ENCODE peak calls at places on chromosome 16, in six cellular contexts. Q is activated CD4-positive, alpha-beta memory T cell treated with anti-CD3 and anti-CD28 coated beads for 36 hours; R is D341Med; Z is NCI-H1105; D is uterus; F is Daoy. L is an unnamed sample.

GRCh38 chr16:47732122-47732805 is 271.1 kb downstream of the PHKB start:
- DNase-seq in Q (no peak), D (no peak), R (no peak), Z (no peak), F (peak), L (peak)

GRCh38 chr16:58393138-58393504 is 850 bp downstream of the GINS3 start:
- DNase-seq in Z (no peak), F (peak), D (no peak), R (peak), Q (no peak), L (no peak)

GRCh38 chr16:70481929-70482536 is 27.6 kb downstream of the FCSK start:
- DNase-seq in F (peak), D (no peak), R (no peak), Z (no peak), Q (no peak), L (peak)

GRCh38 chr16:23863511-23864422 is 28.0 kb downstream of the PRKCB start:
- DNase-seq in Q (peak), Z (no peak), R (no peak), F (peak), D (no peak), L (no peak)

GRCh38 chr16:12377497-12377896 is 401.0 kb downstream of the SNX29 start:
- DNase-seq in R (no peak), Q (no peak), D (no peak), Z (no peak), F (no peak), L (no peak)

GRCh38 chr16:87538594-87538993 is 45.8 kb upstream of the ZCCHC14 start:
- DNase-seq in Z (no peak), F (peak), Q (peak), R (no peak), D (no peak), L (no peak)

GRCh38 chr16:67718668-67719047 is 458 bp downstream of the GFOD2 start:
- DNase-seq in Q (peak), R (no peak), F (no peak), Z (no peak), D (no peak), L (no peak)

GRCh38 chr16:83995756-83996155 is 27.7 kb downstream of the NECAB2 start:
- DNase-seq in Z (peak), D (no peak), R (no peak), F (no peak), Q (no peak), L (no peak)

GRCh38 chr16:68146583-68146982 is 61.4 kb downstream of the NFATC3 start:
- DNase-seq in R (no peak), F (no peak), Z (no peak), Q (no peak), D (no peak), L (peak)

GRCh38 chr16:87219287-87219909 is 97.8 kb downstream of the C16orf95 start:
- DNase-seq in R (no peak), Z (no peak), D (no peak), F (no peak), Q (no peak), L (no peak)

GRCh38 chr16:75139498-75139897 is 8.8 kb upstream of the ZFP1 start:
- DNase-seq in Q (no peak), Z (no peak), D (no peak), F (no peak), R (no peak), L (no peak)

GRCh38 chr16:89708481-89708931 is 7.0 kb upstream of the SPATA2L start:
- DNase-seq in F (no peak), Z (no peak), Q (no peak), R (no peak), D (no peak), L (no peak)

GRCh38 chr16:66459878-66460277 is 32.8 kb downstream of the BEAN1 start:
- DNase-seq in R (no peak), Z (no peak), Q (no peak), D (no peak), F (no peak), L (no peak)

GRCh38 chr16:19153876-19154275 is 14.2 kb upstream of the SYT17 start:
- DNase-seq in Z (no peak), F (no peak), R (peak), Q (no peak), D (no peak), L (no peak)

GRCh38 chr16:49350265-49351103 is 23.1 kb upstream of the C16orf78 start:
- DNase-seq in F (peak), R (peak), Q (peak), D (peak), Z (peak), L (peak)

GRCh38 chr16:84277244-84277823 is 17.3 kb upstream of the WFDC1 start:
- DNase-seq in F (peak), Q (peak), D (peak), R (peak), Z (peak), L (peak)

GRCh38 chr16:518858-519257 is 8.7 kb upstream of the CAPN15 start:
- DNase-seq in D (no peak), R (no peak), Z (no peak), F (no peak), Q (no peak), L (no peak)

GRCh38 chr16:64996641-64997040 is 125.2 kb downstream of the CDH11 start:
- DNase-seq in D (no peak), R (no peak), Q (no peak), Z (no peak), F (no peak), L (no peak)

GRCh38 chr16:5072334-5073278 is 963 bp downstream of the ALG1 start:
- DNase-seq in Z (no peak), Q (no peak), R (no peak), F (no peak), D (no peak), L (no peak)

GRCh38 chr16:6682142-6682811 is 650.4 kb upstream of the RBFOX1 start:
- DNase-seq in Q (peak), F (peak), D (no peak), Z (no peak), R (peak), L (peak)

GRCh38 chr16:27317320-27317719 is 3.5 kb downstream of the IL4R start:
- DNase-seq in R (no peak), Q (no peak), Z (no peak), F (no peak), D (peak), L (no peak)

GRCh38 chr16:73191111-73192046 is 143.5 kb upstream of the ZFHX3 start:
- DNase-seq in F (no peak), D (no peak), Z (no peak), Q (no peak), R (no peak), L (no peak)

GRCh38 chr16:50599494-50599893 is 51.3 kb downstream of the NKD1 start:
- DNase-seq in R (no peak), F (no peak), Z (no peak), Q (no peak), D (no peak), L (no peak)

L was measured in Caki2.